ENCODE peak calls at places on chromosomes 11 and 22, in ten cellular contexts. One of them, this sample, is unnamed.

GRCh38 chr11:62805991-62806441 is 776 bp upstream of the NXF1 start:
- DNase-seq in esophagus squamous epithelium: no peak
- DNase-seq in A549: no peak
- DNase-seq in body of pancreas: no peak
- DNase-seq in coronary artery: no peak
- DNase-seq in GM12865: peak; percentile 63
- DNase-seq in GM23248: peak; percentile 45
- DNase-seq in tibial nerve: no peak
- DNase-seq in left ventricle myocardium inferior: no peak
- DNase-seq in thoracic aorta: no peak
- DNase-seq in this sample: no peak

GRCh38 chr11:19345848-19346681 is 105.3 kb upstream of the E2F8 start:
- DNase-seq in GM23248: peak; percentile 52
- DNase-seq in GM12865: no peak
- DNase-seq in body of pancreas: peak; percentile 21
- DNase-seq in tibial nerve: no peak
- DNase-seq in A549: peak; percentile 7
- DNase-seq in thoracic aorta: no peak
- DNase-seq in left ventricle myocardium inferior: peak; percentile 18
- DNase-seq in coronary artery: no peak
- DNase-seq in esophagus squamous epithelium: no peak
- DNase-seq in this sample: no peak

GRCh38 chr11:84721561-84721961 is 905.6 kb downstream of the DLG2 start:
- DNase-seq in body of pancreas: peak; percentile 13
- DNase-seq in tibial nerve: no peak
- DNase-seq in GM23248: no peak
- DNase-seq in A549: no peak
- DNase-seq in coronary artery: no peak
- DNase-seq in left ventricle myocardium inferior: no peak
- DNase-seq in thoracic aorta: no peak
- DNase-seq in GM12865: no peak
- DNase-seq in esophagus squamous epithelium: no peak
- DNase-seq in this sample: no peak

GRCh38 chr11:27076121-27076589 is 35.5 kb downstream of the BBOX1 start:
- DNase-seq in tibial nerve: no peak
- DNase-seq in left ventricle myocardium inferior: no peak
- DNase-seq in body of pancreas: peak; percentile 14
- DNase-seq in coronary artery: no peak
- DNase-seq in A549: no peak
- DNase-seq in GM12865: no peak
- DNase-seq in esophagus squamous epithelium: no peak
- DNase-seq in thoracic aorta: no peak
- DNase-seq in GM23248: no peak
- DNase-seq in this sample: no peak

GRCh38 chr11:37916331-37916730 is 1318.3 kb upstream of the RAG2 start:
- DNase-seq in left ventricle myocardium inferior: no peak
- DNase-seq in esophagus squamous epithelium: no peak
- DNase-seq in A549: no peak
- DNase-seq in body of pancreas: no peak
- DNase-seq in GM23248: no peak
- DNase-seq in thoracic aorta: no peak
- DNase-seq in tibial nerve: no peak
- DNase-seq in coronary artery: no peak
- DNase-seq in GM12865: no peak
- DNase-seq in this sample: no peak

GRCh38 chr11:64226507-64227051 is 505 bp downstream of the NUDT22 start:
- DNase-seq in GM23248: peak; percentile 51
- DNase-seq in coronary artery: peak; percentile 79
- DNase-seq in left ventricle myocardium inferior: peak; percentile 60
- DNase-seq in esophagus squamous epithelium: no peak
- DNase-seq in thoracic aorta: no peak
- DNase-seq in GM12865: peak; percentile 85
- DNase-seq in tibial nerve: no peak
- DNase-seq in A549: no peak
- DNase-seq in body of pancreas: peak; percentile 79
- DNase-seq in this sample: no peak

GRCh38 chr11:20355221-20356219 is 8.0 kb upstream of the HTATIP2 start:
- DNase-seq in body of pancreas: peak; percentile 46
- DNase-seq in thoracic aorta: no peak
- DNase-seq in left ventricle myocardium inferior: no peak
- DNase-seq in tibial nerve: no peak
- DNase-seq in GM23248: peak; percentile 72
- DNase-seq in A549: peak; percentile 63
- DNase-seq in GM12865: peak; percentile 59
- DNase-seq in coronary artery: no peak
- DNase-seq in esophagus squamous epithelium: no peak
- DNase-seq in this sample: no peak

GRCh38 chr11:129698212-129698611 is 117.4 kb upstream of the TMEM45B start:
- DNase-seq in GM12865: no peak
- DNase-seq in A549: no peak
- DNase-seq in GM23248: no peak
- DNase-seq in thoracic aorta: no peak
- DNase-seq in left ventricle myocardium inferior: no peak
- DNase-seq in tibial nerve: no peak
- DNase-seq in esophagus squamous epithelium: no peak
- DNase-seq in coronary artery: no peak
- DNase-seq in body of pancreas: no peak
- DNase-seq in this sample: no peak

GRCh38 chr11:72643547-72643946 is 30.7 kb downstream of the PDE2A start:
- DNase-seq in coronary artery: peak; percentile 83
- DNase-seq in A549: peak; percentile 60
- DNase-seq in GM12865: no peak
- DNase-seq in esophagus squamous epithelium: no peak
- DNase-seq in tibial nerve: no peak
- DNase-seq in thoracic aorta: peak; percentile 18
- DNase-seq in body of pancreas: peak; percentile 40
- DNase-seq in GM23248: peak; percentile 60
- DNase-seq in left ventricle myocardium inferior: no peak
- DNase-seq in this sample: no peak

GRCh38 chr11:3060436-3061025 is 3.3 kb upstream of the CARS1 start:
- DNase-seq in thoracic aorta: no peak
- DNase-seq in esophagus squamous epithelium: no peak
- DNase-seq in GM12865: no peak
- DNase-seq in GM23248: no peak
- DNase-seq in coronary artery: no peak
- DNase-seq in tibial nerve: no peak
- DNase-seq in A549: no peak
- DNase-seq in left ventricle myocardium inferior: no peak
- DNase-seq in body of pancreas: no peak
- DNase-seq in this sample: no peak

GRCh38 chr22:20867179-20868099 is 8.6 kb downstream of the SNAP29 start:
- DNase-seq in esophagus squamous epithelium: no peak
- DNase-seq in tibial nerve: peak; percentile 20
- DNase-seq in A549: no peak
- DNase-seq in GM12865: no peak
- DNase-seq in coronary artery: no peak
- DNase-seq in body of pancreas: peak; percentile 35
- DNase-seq in GM23248: peak; percentile 33
- DNase-seq in thoracic aorta: no peak
- DNase-seq in left ventricle myocardium inferior: peak; percentile 20
- DNase-seq in this sample: no peak

DNA sequence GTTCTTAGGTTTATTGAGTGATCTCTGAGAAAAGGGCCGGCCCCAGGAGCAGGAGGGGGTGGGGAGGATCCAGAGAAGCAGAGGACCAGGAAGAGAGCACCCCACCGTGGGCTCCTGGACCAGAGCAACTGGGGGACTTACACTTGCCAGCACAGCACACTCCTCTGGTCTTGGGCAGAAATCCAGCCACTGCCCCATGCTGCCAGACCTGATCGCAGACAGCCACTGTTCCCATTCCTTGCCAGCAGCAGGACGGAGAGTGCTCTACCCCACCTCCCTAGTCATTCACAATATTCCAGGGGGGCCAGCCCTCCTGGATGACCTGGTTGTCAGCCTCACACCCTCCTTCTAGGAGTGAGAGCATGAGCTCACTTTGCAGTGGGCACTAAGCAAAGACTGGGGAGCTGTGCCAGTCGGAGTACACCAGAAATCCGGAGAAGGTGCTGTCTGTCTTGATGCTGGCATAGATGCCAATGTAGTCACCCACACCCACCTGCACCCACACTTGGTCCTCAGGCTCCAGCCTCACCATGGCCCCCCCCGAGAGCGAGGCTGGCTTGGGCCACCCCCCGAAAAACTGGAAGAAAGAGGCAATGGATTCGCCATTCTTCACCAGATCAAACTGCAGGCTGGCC is 1.6 kb downstream of the C1QTNF5 start:
- DNase-seq in thoracic aorta: no peak
- DNase-seq in body of pancreas: no peak
- DNase-seq in A549: no peak
- DNase-seq in tibial nerve: no peak
- DNase-seq in GM12865: no peak
- DNase-seq in esophagus squamous epithelium: no peak
- DNase-seq in left ventricle myocardium inferior: no peak
- DNase-seq in coronary artery: no peak
- DNase-seq in GM23248: no peak
- DNase-seq in this sample: no peak
- H3K4me3 ChIP-seq in thoracic aorta: peak overlapping the region; percentile 91
- H3K4me3 ChIP-seq in body of pancreas: no peak overlapping the region
- H3K4me3 ChIP-seq in A549: no peak overlapping the region
- H3K4me3 ChIP-seq in tibial nerve: peak overlapping the region; percentile 63
- H3K4me3 ChIP-seq in GM12865: no peak overlapping the region
- H3K4me3 ChIP-seq in esophagus squamous epithelium: no peak overlapping the region
- H3K4me3 ChIP-seq in left ventricle myocardium inferior: peak overlapping the region; percentile 77
- H3K4me3 ChIP-seq in coronary artery: peak overlapping the region; percentile 90
- H3K4me3 ChIP-seq in GM23248: peak overlapping the region; percentile 75
- H3K4me3 ChIP-seq in this sample: no peak overlapping the region

GRCh38 chr11:40405614-40406013 is 1053.8 kb downstream of the LRRC4C start:
- DNase-seq in esophagus squamous epithelium: no peak
- DNase-seq in thoracic aorta: no peak
- DNase-seq in coronary artery: no peak
- DNase-seq in GM23248: no peak
- DNase-seq in body of pancreas: no peak
- DNase-seq in left ventricle myocardium inferior: no peak
- DNase-seq in A549: no peak
- DNase-seq in tibial nerve: no peak
- DNase-seq in GM12865: no peak
- DNase-seq in this sample: no peak
- H3K4me3 ChIP-seq in esophagus squamous epithelium: no peak overlapping the region
- H3K4me3 ChIP-seq in thoracic aorta: no peak overlapping the region
- H3K4me3 ChIP-seq in coronary artery: no peak overlapping the region
- H3K4me3 ChIP-seq in GM23248: no peak overlapping the region
- H3K4me3 ChIP-seq in body of pancreas: no peak overlapping the region
- H3K4me3 ChIP-seq in left ventricle myocardium inferior: no peak overlapping the region
- H3K4me3 ChIP-seq in A549: no peak overlapping the region
- H3K4me3 ChIP-seq in tibial nerve: no peak overlapping the region
- H3K4me3 ChIP-seq in GM12865: no peak overlapping the region
- H3K4me3 ChIP-seq in this sample: no peak overlapping the region

DNA sequence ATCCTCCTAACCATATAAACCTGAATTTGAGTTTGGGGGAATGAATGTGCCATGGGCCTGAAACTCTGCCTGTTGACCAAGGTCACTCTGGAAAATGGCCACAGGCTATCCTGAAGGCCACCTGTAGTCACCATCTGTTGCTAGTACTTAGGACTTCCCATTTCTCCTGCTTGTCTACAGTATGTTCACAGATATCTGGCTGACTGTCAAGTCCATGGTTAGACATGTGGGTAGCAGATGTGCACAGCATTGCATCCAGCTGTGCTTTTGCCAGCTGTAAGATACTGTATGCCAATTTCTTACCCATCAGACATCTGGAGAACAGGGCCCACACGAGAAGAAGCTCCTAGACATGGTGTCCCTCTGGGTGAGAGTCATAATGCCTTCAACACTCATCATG is 475.4 kb downstream of the INSC start:
- DNase-seq in tibial nerve: no peak
- DNase-seq in coronary artery: no peak
- DNase-seq in GM23248: peak; percentile 1
- DNase-seq in GM12865: no peak
- DNase-seq in left ventricle myocardium inferior: no peak
- DNase-seq in thoracic aorta: no peak
- DNase-seq in esophagus squamous epithelium: no peak
- DNase-seq in A549: no peak
- DNase-seq in body of pancreas: no peak
- DNase-seq in this sample: peak; percentile 63
- H3K4me3 ChIP-seq in tibial nerve: no peak overlapping the region
- H3K4me3 ChIP-seq in coronary artery: no peak overlapping the region
- H3K4me3 ChIP-seq in GM23248: no peak overlapping the region
- H3K4me3 ChIP-seq in GM12865: no peak overlapping the region
- H3K4me3 ChIP-seq in left ventricle myocardium inferior: no peak overlapping the region
- H3K4me3 ChIP-seq in thoracic aorta: no peak overlapping the region
- H3K4me3 ChIP-seq in esophagus squamous epithelium: no peak overlapping the region
- H3K4me3 ChIP-seq in A549: no peak overlapping the region
- H3K4me3 ChIP-seq in body of pancreas: no peak overlapping the region
- H3K4me3 ChIP-seq in this sample: peak overlapping the region; percentile 25

GRCh38 chr11:15650105-15650938 is 535.6 kb downstream of the INSC start:
- DNase-seq in tibial nerve: peak; percentile 90
- DNase-seq in GM23248: peak; percentile 94
- DNase-seq in A549: peak; percentile 90
- DNase-seq in left ventricle myocardium inferior: peak; percentile 96
- DNase-seq in coronary artery: peak; percentile 94
- DNase-seq in body of pancreas: peak; percentile 95
- DNase-seq in esophagus squamous epithelium: no peak
- DNase-seq in thoracic aorta: peak; percentile 67
- DNase-seq in GM12865: peak; percentile 88
- DNase-seq in this sample: peak; percentile 44
- H3K4me3 ChIP-seq in tibial nerve: peak overlapping the region; percentile 25
- H3K4me3 ChIP-seq in GM23248: peak overlapping the region; percentile 59
- H3K4me3 ChIP-seq in A549: peak overlapping the region; percentile 43
- H3K4me3 ChIP-seq in left ventricle myocardium inferior: peak overlapping the region; percentile 62
- H3K4me3 ChIP-seq in coronary artery: peak overlapping the region; percentile 73
- H3K4me3 ChIP-seq in body of pancreas: no peak overlapping the region
- H3K4me3 ChIP-seq in esophagus squamous epithelium: peak overlapping the region; percentile 27
- H3K4me3 ChIP-seq in thoracic aorta: peak overlapping the region; percentile 78
- H3K4me3 ChIP-seq in GM12865: peak overlapping the region; percentile 29
- H3K4me3 ChIP-seq in this sample: peak overlapping the region; percentile 76

GRCh38 chr11:75534291-75535038 is 8.7 kb upstream of the GDPD5 start:
- DNase-seq in coronary artery: no peak
- DNase-seq in GM12865: no peak
- DNase-seq in thoracic aorta: no peak
- DNase-seq in tibial nerve: no peak
- DNase-seq in left ventricle myocardium inferior: no peak
- DNase-seq in A549: peak; percentile 63
- DNase-seq in esophagus squamous epithelium: no peak
- DNase-seq in body of pancreas: no peak
- DNase-seq in GM23248: peak; percentile 14
- DNase-seq in this sample: no peak
- H3K4me3 ChIP-seq in coronary artery: no peak overlapping the region
- H3K4me3 ChIP-seq in GM12865: no peak overlapping the region
- H3K4me3 ChIP-seq in thoracic aorta: no peak overlapping the region
- H3K4me3 ChIP-seq in tibial nerve: no peak overlapping the region
- H3K4me3 ChIP-seq in left ventricle myocardium inferior: no peak overlapping the region
- H3K4me3 ChIP-seq in A549: no peak overlapping the region
- H3K4me3 ChIP-seq in esophagus squamous epithelium: no peak overlapping the region
- H3K4me3 ChIP-seq in body of pancreas: no peak overlapping the region
- H3K4me3 ChIP-seq in GM23248: no peak overlapping the region
- H3K4me3 ChIP-seq in this sample: no peak overlapping the region

DNA sequence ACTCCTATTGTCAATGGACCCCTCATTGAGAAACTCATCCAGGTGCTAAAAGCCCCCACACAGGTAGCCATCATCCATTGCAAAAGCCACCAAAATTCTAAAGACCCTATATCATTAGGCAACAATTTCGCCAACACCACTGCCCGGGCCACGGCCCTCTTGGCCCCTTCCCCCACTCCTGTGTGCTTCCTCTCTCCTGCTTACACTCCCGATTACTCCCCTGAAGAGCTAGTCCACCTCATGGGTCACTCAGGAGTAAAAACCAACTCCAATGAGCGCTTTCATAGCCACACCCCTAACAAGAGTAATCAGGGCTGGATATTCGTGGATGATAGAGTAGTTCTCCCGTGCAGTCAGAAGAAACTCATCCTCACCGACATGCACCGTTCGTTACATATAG is 8.9 kb upstream of the OR56A3 start:
- DNase-seq in GM12865: no peak
- DNase-seq in tibial nerve: no peak
- DNase-seq in coronary artery: no peak
- DNase-seq in GM23248: no peak
- DNase-seq in thoracic aorta: no peak
- DNase-seq in A549: no peak
- DNase-seq in body of pancreas: no peak
- DNase-seq in left ventricle myocardium inferior: no peak
- DNase-seq in esophagus squamous epithelium: no peak
- DNase-seq in this sample: no peak
- H3K4me3 ChIP-seq in GM12865: no peak overlapping the region
- H3K4me3 ChIP-seq in tibial nerve: no peak overlapping the region
- H3K4me3 ChIP-seq in coronary artery: no peak overlapping the region
- H3K4me3 ChIP-seq in GM23248: no peak overlapping the region
- H3K4me3 ChIP-seq in thoracic aorta: no peak overlapping the region
- H3K4me3 ChIP-seq in A549: no peak overlapping the region
- H3K4me3 ChIP-seq in body of pancreas: no peak overlapping the region
- H3K4me3 ChIP-seq in left ventricle myocardium inferior: no peak overlapping the region
- H3K4me3 ChIP-seq in esophagus squamous epithelium: no peak overlapping the region
- H3K4me3 ChIP-seq in this sample: no peak overlapping the region

This sample was measured in SK-N-MC.